ENCODE peak calls at places on chromosomes 2 and 18, in ten cellular contexts. One of them, this sample, is unnamed.

GRCh38 chr2:46893231-46893943 is 22.2 kb downstream of the MCFD2 start:
- DNase-seq in colonic mucosa: no peak
- DNase-seq in lower leg skin: no peak
- DNase-seq in mesendoderm: no peak
- DNase-seq in fibroblast of lung: peak
- DNase-seq in hepatocyte: no peak
- DNase-seq in CD4-positive, CD25-positive, alpha-beta regulatory T cell: no peak
- DNase-seq in fibroblast of the aortic adventitia: no peak
- DNase-seq in astrocyte of the spinal cord: no peak
- DNase-seq in skeletal muscle cell: no peak
- DNase-seq in this sample: no peak

GRCh38 chr2:84906108-84906899 is 848 bp downstream of the TMSB10 start:
- DNase-seq in colonic mucosa: peak
- DNase-seq in lower leg skin: peak
- DNase-seq in mesendoderm: no peak
- DNase-seq in fibroblast of lung: no peak
- DNase-seq in hepatocyte: peak
- DNase-seq in CD4-positive, CD25-positive, alpha-beta regulatory T cell: peak
- DNase-seq in fibroblast of the aortic adventitia: no peak
- DNase-seq in astrocyte of the spinal cord: no peak
- DNase-seq in skeletal muscle cell: no peak
- DNase-seq in this sample: no peak

GRCh38 chr18:33470229-33470628 is 29.7 kb upstream of the CCDC178 start:
- DNase-seq in colonic mucosa: no peak
- DNase-seq in lower leg skin: no peak
- DNase-seq in mesendoderm: no peak
- DNase-seq in fibroblast of lung: peak
- DNase-seq in hepatocyte: no peak
- DNase-seq in CD4-positive, CD25-positive, alpha-beta regulatory T cell: no peak
- DNase-seq in fibroblast of the aortic adventitia: no peak
- DNase-seq in astrocyte of the spinal cord: peak
- DNase-seq in skeletal muscle cell: peak
- DNase-seq in this sample: no peak

GRCh38 chr2:67626656-67627055 is 229.5 kb downstream of the ETAA1 start:
- DNase-seq in colonic mucosa: no peak
- DNase-seq in lower leg skin: no peak
- DNase-seq in mesendoderm: no peak
- DNase-seq in fibroblast of lung: peak
- DNase-seq in hepatocyte: no peak
- DNase-seq in CD4-positive, CD25-positive, alpha-beta regulatory T cell: no peak
- DNase-seq in fibroblast of the aortic adventitia: peak
- DNase-seq in astrocyte of the spinal cord: peak
- DNase-seq in skeletal muscle cell: peak
- DNase-seq in this sample: no peak

GRCh38 chr2:113877651-113878594 is 12.0 kb upstream of the ACTR3 start:
- DNase-seq in colonic mucosa: no peak
- DNase-seq in lower leg skin: no peak
- DNase-seq in mesendoderm: no peak
- DNase-seq in fibroblast of lung: peak
- DNase-seq in hepatocyte: peak
- DNase-seq in CD4-positive, CD25-positive, alpha-beta regulatory T cell: no peak
- DNase-seq in fibroblast of the aortic adventitia: peak
- DNase-seq in astrocyte of the spinal cord: peak
- DNase-seq in skeletal muscle cell: no peak
- DNase-seq in this sample: no peak

GRCh38 chr2:105775809-105776559 is 31.3 kb downstream of the NCK2 start:
- DNase-seq in colonic mucosa: no peak
- DNase-seq in lower leg skin: peak
- DNase-seq in mesendoderm: no peak
- DNase-seq in fibroblast of lung: no peak
- DNase-seq in hepatocyte: no peak
- DNase-seq in CD4-positive, CD25-positive, alpha-beta regulatory T cell: peak
- DNase-seq in fibroblast of the aortic adventitia: no peak
- DNase-seq in astrocyte of the spinal cord: no peak
- DNase-seq in skeletal muscle cell: no peak
- DNase-seq in this sample: peak

GRCh38 chr2:181959508-181959907 is 26.1 kb upstream of the PPP1R1C start:
- DNase-seq in colonic mucosa: no peak
- DNase-seq in lower leg skin: no peak
- DNase-seq in mesendoderm: no peak
- DNase-seq in fibroblast of lung: no peak
- DNase-seq in hepatocyte: no peak
- DNase-seq in CD4-positive, CD25-positive, alpha-beta regulatory T cell: no peak
- DNase-seq in fibroblast of the aortic adventitia: no peak
- DNase-seq in astrocyte of the spinal cord: no peak
- DNase-seq in skeletal muscle cell: no peak
- DNase-seq in this sample: no peak

GRCh38 chr18:9835112-9835755 is 50.5 kb upstream of the TXNDC2 start:
- DNase-seq in colonic mucosa: no peak
- DNase-seq in lower leg skin: no peak
- DNase-seq in mesendoderm: peak
- DNase-seq in fibroblast of lung: no peak
- DNase-seq in hepatocyte: peak
- DNase-seq in CD4-positive, CD25-positive, alpha-beta regulatory T cell: no peak
- DNase-seq in fibroblast of the aortic adventitia: no peak
- DNase-seq in astrocyte of the spinal cord: no peak
- DNase-seq in skeletal muscle cell: no peak
- DNase-seq in this sample: no peak

GRCh38 chr2:109322111-109322510 is 193.1 kb downstream of the SH3RF3 start:
- DNase-seq in colonic mucosa: peak
- DNase-seq in lower leg skin: peak
- DNase-seq in mesendoderm: no peak
- DNase-seq in fibroblast of lung: peak
- DNase-seq in hepatocyte: peak
- DNase-seq in CD4-positive, CD25-positive, alpha-beta regulatory T cell: no peak
- DNase-seq in fibroblast of the aortic adventitia: peak
- DNase-seq in astrocyte of the spinal cord: peak
- DNase-seq in skeletal muscle cell: peak
- DNase-seq in this sample: no peak

GRCh38 chr2:109322646-109323045 is 193.6 kb downstream of the SH3RF3 start:
- DNase-seq in colonic mucosa: no peak
- DNase-seq in lower leg skin: no peak
- DNase-seq in mesendoderm: no peak
- DNase-seq in fibroblast of lung: no peak
- DNase-seq in hepatocyte: no peak
- DNase-seq in CD4-positive, CD25-positive, alpha-beta regulatory T cell: no peak
- DNase-seq in fibroblast of the aortic adventitia: no peak
- DNase-seq in astrocyte of the spinal cord: no peak
- DNase-seq in skeletal muscle cell: no peak
- DNase-seq in this sample: no peak

GRCh38 chr2:109326306-109326705 is 197.3 kb downstream of the SH3RF3 start:
- DNase-seq in colonic mucosa: no peak
- DNase-seq in lower leg skin: no peak
- DNase-seq in mesendoderm: no peak
- DNase-seq in fibroblast of lung: no peak
- DNase-seq in hepatocyte: no peak
- DNase-seq in CD4-positive, CD25-positive, alpha-beta regulatory T cell: no peak
- DNase-seq in fibroblast of the aortic adventitia: no peak
- DNase-seq in astrocyte of the spinal cord: no peak
- DNase-seq in skeletal muscle cell: peak
- DNase-seq in this sample: no peak

GRCh38 chr2:109325570-109325969 is 196.6 kb downstream of the SH3RF3 start:
- DNase-seq in colonic mucosa: no peak
- DNase-seq in lower leg skin: no peak
- DNase-seq in mesendoderm: no peak
- DNase-seq in fibroblast of lung: no peak
- DNase-seq in hepatocyte: no peak
- DNase-seq in CD4-positive, CD25-positive, alpha-beta regulatory T cell: no peak
- DNase-seq in fibroblast of the aortic adventitia: peak
- DNase-seq in astrocyte of the spinal cord: no peak
- DNase-seq in skeletal muscle cell: no peak
- DNase-seq in this sample: no peak

DNA sequence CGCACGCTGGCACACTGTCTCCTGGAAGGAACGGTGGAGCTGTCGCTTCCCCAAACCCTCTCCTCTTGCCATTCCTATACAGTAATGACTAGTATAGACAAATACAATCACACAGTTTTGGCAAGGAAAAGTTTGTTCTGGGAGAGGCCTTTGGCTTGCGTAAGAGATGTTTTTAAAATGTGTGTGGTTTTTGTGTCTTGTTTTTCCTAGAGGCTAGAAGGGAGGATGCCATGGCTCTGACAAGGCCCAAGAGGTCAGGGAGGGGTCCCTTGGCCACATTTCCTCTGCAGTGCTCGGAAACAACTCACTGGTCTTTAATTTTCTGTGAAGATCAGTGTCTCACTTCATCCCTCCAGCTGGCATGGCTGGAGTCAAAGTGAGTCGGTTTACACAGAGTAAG is 195.9 kb downstream of the SH3RF3 start:
- DNase-seq in colonic mucosa: peak
- DNase-seq in lower leg skin: peak
- DNase-seq in mesendoderm: no peak
- DNase-seq in fibroblast of lung: peak
- DNase-seq in hepatocyte: no peak
- DNase-seq in CD4-positive, CD25-positive, alpha-beta regulatory T cell: no peak
- DNase-seq in fibroblast of the aortic adventitia: peak
- DNase-seq in astrocyte of the spinal cord: peak
- DNase-seq in skeletal muscle cell: peak
- DNase-seq in this sample: no peak
- H3K4me3 ChIP-seq in colonic mucosa: no peak
- H3K4me3 ChIP-seq in lower leg skin: no peak
- H3K4me3 ChIP-seq in mesendoderm: no peak
- H3K4me3 ChIP-seq in fibroblast of lung: no peak
- H3K4me3 ChIP-seq in hepatocyte: no peak
- H3K4me3 ChIP-seq in CD4-positive, CD25-positive, alpha-beta regulatory T cell: no peak
- H3K4me3 ChIP-seq in fibroblast of the aortic adventitia: no peak
- H3K4me3 ChIP-seq in astrocyte of the spinal cord: no peak
- H3K4me3 ChIP-seq in skeletal muscle cell: no peak
- H3K4me3 ChIP-seq in this sample: no peak

DNA sequence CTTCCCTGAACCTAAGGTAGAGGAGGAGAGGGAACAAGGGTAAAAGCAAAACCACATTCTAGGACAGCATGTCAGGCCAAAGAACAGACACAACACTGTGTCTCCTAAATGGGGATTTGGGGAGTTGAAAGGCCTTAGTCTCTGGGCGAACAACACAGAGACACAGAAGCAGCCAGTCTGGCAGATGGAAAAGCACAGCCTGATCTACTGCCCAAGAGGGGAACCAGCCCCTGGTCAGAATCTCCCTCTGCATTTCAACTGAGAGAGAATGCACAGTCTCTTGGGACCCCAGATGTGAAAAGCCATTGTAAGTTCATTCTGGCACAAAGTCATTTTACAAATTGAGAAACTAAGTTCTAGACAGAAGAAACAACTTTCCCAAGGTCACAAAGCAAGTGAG is 331.8 kb downstream of the TNS1 start:
- DNase-seq in colonic mucosa: no peak
- DNase-seq in lower leg skin: no peak
- DNase-seq in mesendoderm: no peak
- DNase-seq in fibroblast of lung: no peak
- DNase-seq in hepatocyte: no peak
- DNase-seq in CD4-positive, CD25-positive, alpha-beta regulatory T cell: no peak
- DNase-seq in fibroblast of the aortic adventitia: no peak
- DNase-seq in astrocyte of the spinal cord: no peak
- DNase-seq in skeletal muscle cell: no peak
- DNase-seq in this sample: no peak
- H3K4me3 ChIP-seq in colonic mucosa: no peak
- H3K4me3 ChIP-seq in lower leg skin: no peak
- H3K4me3 ChIP-seq in mesendoderm: no peak
- H3K4me3 ChIP-seq in fibroblast of lung: no peak
- H3K4me3 ChIP-seq in hepatocyte: no peak
- H3K4me3 ChIP-seq in CD4-positive, CD25-positive, alpha-beta regulatory T cell: no peak
- H3K4me3 ChIP-seq in fibroblast of the aortic adventitia: no peak
- H3K4me3 ChIP-seq in astrocyte of the spinal cord: no peak
- H3K4me3 ChIP-seq in skeletal muscle cell: no peak
- H3K4me3 ChIP-seq in this sample: no peak

GRCh38 chr18:989423-989822 is 84.8 kb downstream of the ADCYAP1 start:
- DNase-seq in colonic mucosa: no peak
- DNase-seq in lower leg skin: no peak
- DNase-seq in mesendoderm: no peak
- DNase-seq in fibroblast of lung: no peak
- DNase-seq in hepatocyte: no peak
- DNase-seq in CD4-positive, CD25-positive, alpha-beta regulatory T cell: no peak
- DNase-seq in fibroblast of the aortic adventitia: no peak
- DNase-seq in astrocyte of the spinal cord: no peak
- DNase-seq in skeletal muscle cell: no peak
- DNase-seq in this sample: no peak

GRCh38 chr18:995641-996040 is 91.0 kb downstream of the ADCYAP1 start:
- DNase-seq in colonic mucosa: no peak
- DNase-seq in lower leg skin: no peak
- DNase-seq in mesendoderm: no peak
- DNase-seq in fibroblast of lung: peak
- DNase-seq in hepatocyte: no peak
- DNase-seq in CD4-positive, CD25-positive, alpha-beta regulatory T cell: no peak
- DNase-seq in fibroblast of the aortic adventitia: peak
- DNase-seq in astrocyte of the spinal cord: peak
- DNase-seq in skeletal muscle cell: peak
- DNase-seq in this sample: no peak

GRCh38 chr18:997499-997898 is 92.8 kb downstream of the ADCYAP1 start:
- DNase-seq in colonic mucosa: no peak
- DNase-seq in lower leg skin: no peak
- DNase-seq in mesendoderm: no peak
- DNase-seq in fibroblast of lung: no peak
- DNase-seq in hepatocyte: no peak
- DNase-seq in CD4-positive, CD25-positive, alpha-beta regulatory T cell: no peak
- DNase-seq in fibroblast of the aortic adventitia: no peak
- DNase-seq in astrocyte of the spinal cord: no peak
- DNase-seq in skeletal muscle cell: no peak
- DNase-seq in this sample: no peak

GRCh38 chr18:991441-991840 is 86.8 kb downstream of the ADCYAP1 start:
- DNase-seq in colonic mucosa: no peak
- DNase-seq in lower leg skin: no peak
- DNase-seq in mesendoderm: no peak
- DNase-seq in fibroblast of lung: no peak
- DNase-seq in hepatocyte: no peak
- DNase-seq in CD4-positive, CD25-positive, alpha-beta regulatory T cell: no peak
- DNase-seq in fibroblast of the aortic adventitia: peak
- DNase-seq in astrocyte of the spinal cord: no peak
- DNase-seq in skeletal muscle cell: no peak
- DNase-seq in this sample: no peak

DNA sequence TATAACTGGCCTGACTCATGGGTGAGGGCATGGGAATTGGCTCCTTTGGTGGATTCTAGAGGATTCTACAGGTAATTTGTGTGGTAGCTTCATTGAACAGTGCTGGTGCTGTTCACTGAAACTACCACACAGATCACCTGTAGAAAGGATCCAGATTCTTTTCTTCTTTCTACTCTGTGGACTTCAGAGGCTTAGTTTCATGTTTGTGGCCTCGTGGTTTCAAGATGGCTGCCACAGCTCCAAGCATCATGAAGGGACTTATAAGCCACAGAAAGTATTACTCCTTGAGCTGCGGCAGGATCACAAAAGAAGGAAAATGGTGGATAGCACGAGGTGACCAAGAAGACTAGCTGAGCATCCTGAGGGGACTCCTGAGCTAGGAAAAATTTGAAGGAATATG is 88.9 kb downstream of the ADCYAP1 start:
- DNase-seq in colonic mucosa: no peak
- DNase-seq in lower leg skin: no peak
- DNase-seq in mesendoderm: no peak
- DNase-seq in fibroblast of lung: no peak
- DNase-seq in hepatocyte: no peak
- DNase-seq in CD4-positive, CD25-positive, alpha-beta regulatory T cell: no peak
- DNase-seq in fibroblast of the aortic adventitia: no peak
- DNase-seq in astrocyte of the spinal cord: no peak
- DNase-seq in skeletal muscle cell: no peak
- DNase-seq in this sample: peak
- H3K4me3 ChIP-seq in colonic mucosa: no peak
- H3K4me3 ChIP-seq in lower leg skin: no peak
- H3K4me3 ChIP-seq in mesendoderm: no peak
- H3K4me3 ChIP-seq in fibroblast of lung: no peak
- H3K4me3 ChIP-seq in hepatocyte: no peak
- H3K4me3 ChIP-seq in CD4-positive, CD25-positive, alpha-beta regulatory T cell: no peak
- H3K4me3 ChIP-seq in fibroblast of the aortic adventitia: no peak
- H3K4me3 ChIP-seq in astrocyte of the spinal cord: no peak
- H3K4me3 ChIP-seq in skeletal muscle cell: no peak
- H3K4me3 ChIP-seq in this sample: no peak

GRCh38 chr2:142139384-142139783 is 8.6 kb upstream of the LRP1B start:
- DNase-seq in colonic mucosa: no peak
- DNase-seq in lower leg skin: no peak
- DNase-seq in mesendoderm: no peak
- DNase-seq in fibroblast of lung: no peak
- DNase-seq in hepatocyte: no peak
- DNase-seq in CD4-positive, CD25-positive, alpha-beta regulatory T cell: no peak
- DNase-seq in fibroblast of the aortic adventitia: no peak
- DNase-seq in astrocyte of the spinal cord: no peak
- DNase-seq in skeletal muscle cell: no peak
- DNase-seq in this sample: no peak
- H3K4me3 ChIP-seq in colonic mucosa: no peak
- H3K4me3 ChIP-seq in lower leg skin: no peak
- H3K4me3 ChIP-seq in mesendoderm: no peak
- H3K4me3 ChIP-seq in fibroblast of lung: no peak
- H3K4me3 ChIP-seq in hepatocyte: no peak
- H3K4me3 ChIP-seq in CD4-positive, CD25-positive, alpha-beta regulatory T cell: no peak
- H3K4me3 ChIP-seq in fibroblast of the aortic adventitia: no peak
- H3K4me3 ChIP-seq in astrocyte of the spinal cord: no peak
- H3K4me3 ChIP-seq in skeletal muscle cell: no peak
- H3K4me3 ChIP-seq in this sample: no peak